ENCODE peak calls at places on chromosomes 5 and 9, in eight cellular contexts. L is IMR-90, S is neural progenitor cell, Z is heart right ventricle, F is RWPE1, W is choroid plexus epithelial cell, P is coronary artery, M is HFFc6. N is an unnamed sample.

GRCh38 chr5:157912621-157913325 is 53.8 kb upstream of the CLINT1 start:
- DNase-seq in L (no peak), S (peak; percentile 42), Z (no peak), F (peak; percentile 44), W (no peak), P (no peak), M (no peak), N (no peak)

GRCh38 chr9:13140843-13141592 is 138.5 kb downstream of the MPDZ start:
- DNase-seq in L (peak; percentile 5), S (no peak), Z (no peak), F (no peak), W (peak; percentile 33), P (no peak), M (no peak), N (no peak)

GRCh38 chr5:150059623-150060022 is 26.7 kb downstream of the CSF1R start:
- DNase-seq in L (no peak), S (no peak), Z (no peak), F (no peak), W (no peak), P (no peak), M (no peak), N (no peak)

GRCh38 chr5:132322266-132322665 is 28.1 kb downstream of the SLC22A4 start:
- DNase-seq in L (no peak), S (peak; percentile 81), Z (no peak), F (no peak), W (no peak), P (no peak), M (no peak), N (no peak)

GRCh38 chr5:131270809-131271208 is 7.0 kb downstream of the CDC42SE2 start:
- DNase-seq in L (peak; percentile 52), S (no peak), Z (no peak), F (peak; percentile 37), W (peak; percentile 19), P (no peak), M (peak; percentile 58), N (no peak)

GRCh38 chr5:124245276-124245675 is 501.2 kb downstream of the ZNF608 start:
- DNase-seq in L (no peak), S (no peak), Z (no peak), F (no peak), W (no peak), P (no peak), M (no peak), N (no peak)

GRCh38 chr9:69324549-69325401 is at the start of gene ENTREP1:
- DNase-seq in L (no peak), S (peak; percentile 70), Z (peak; percentile 77), F (peak; percentile 72), W (peak; percentile 10), P (no peak), M (no peak), N (peak; percentile 87)

GRCh38 chr9:78806492-78807160 is 509.7 kb downstream of the PSAT1 start:
- DNase-seq in L (peak; percentile 17), S (peak; percentile 65), Z (no peak), F (no peak), W (no peak), P (no peak), M (no peak), N (no peak)

GRCh38 chr9:74847478-74848149 is 40.1 kb downstream of the TRPM6 start:
- DNase-seq in L (no peak), S (no peak), Z (no peak), F (no peak), W (no peak), P (no peak), M (no peak), N (no peak)

GRCh38 chr5:128213340-128213739 is 129.8 kb downstream of the SLC12A2 start:
- DNase-seq in L (peak; percentile 77), S (peak; percentile 80), Z (no peak), F (peak; percentile 64), W (peak; percentile 90), P (no peak), M (peak; percentile 68), N (no peak)

GRCh38 chr5:54018438-54018837 is 291.9 kb downstream of the ARL15 start:
- DNase-seq in L (peak; percentile 66), S (peak; percentile 72), Z (no peak), F (no peak), W (no peak), P (no peak), M (no peak), N (no peak)

GRCh38 chr5:170421822-170422221 is 32.7 kb upstream of the KCNMB1 start:
- DNase-seq in L (no peak), S (no peak), Z (no peak), F (no peak), W (no peak), P (no peak), M (no peak), N (no peak)

GRCh38 chr9:29691758-29692407 is 2118.6 kb upstream of the C9orf72 start:
- DNase-seq in L (no peak), S (peak; percentile 79), Z (no peak), F (peak; percentile 19), W (peak; percentile 75), P (no peak), M (peak; percentile 3), N (no peak)

GRCh38 chr5:128736567-128736966 is 198.5 kb upstream of the FBN2 start:
- DNase-seq in L (peak; percentile 6), S (peak; percentile 13), Z (no peak), F (peak; percentile 13), W (peak; percentile 3), P (no peak), M (no peak), N (no peak)

GRCh38 chr5:120463991-120464626 is at the start of gene PRR16:
- DNase-seq in L (peak; percentile 73), S (peak; percentile 89), Z (peak; percentile 69), F (peak; percentile 60), W (peak; percentile 80), P (peak; percentile 75), M (peak; percentile 55), N (peak; percentile 77)

GRCh38 chr5:33223563-33224305 is 217.0 kb upstream of the TARS1 start:
- DNase-seq in L (peak; percentile 15), S (no peak), Z (no peak), F (no peak), W (no peak), P (no peak), M (no peak), N (no peak)

GRCh38 chr5:126600631-126601511 is at the start of gene PHAX:
- DNase-seq in L (peak; percentile 76), S (peak; percentile 92), Z (peak; percentile 85), F (peak; percentile 90), W (peak; percentile 82), P (peak; percentile 81), M (peak; percentile 72), N (peak; percentile 87)

GRCh38 chr5:106727071-106727470 is 943.7 kb downstream of the EFNA5 start:
- DNase-seq in L (no peak), S (no peak), Z (no peak), F (no peak), W (no peak), P (no peak), M (no peak), N (no peak)

GRCh38 chr5:168612123-168612522 is 33.0 kb upstream of the PANK3 start:
- DNase-seq in L (no peak), S (no peak), Z (no peak), F (no peak), W (peak; percentile 16), P (no peak), M (no peak), N (no peak)

GRCh38 chr5:52801329-52801728 is 13.6 kb downstream of the ITGA1 start:
- DNase-seq in L (peak; percentile 46), S (peak; percentile 58), Z (no peak), F (no peak), W (peak; percentile 54), P (no peak), M (no peak), N (no peak)

GRCh38 chr5:85049020-85049419 is 664.3 kb upstream of the EDIL3 start:
- DNase-seq in L (peak; percentile 70), S (peak; percentile 55), Z (no peak), F (no peak), W (peak; percentile 77), P (no peak), M (no peak), N (no peak)
- TF ChIP-seq CTCF in L (peak; percentile 61), S (peak; percentile 60), Z (peak; percentile 45), F (no peak), W (peak; percentile 56), P (no peak), M (peak; percentile 29), N (no peak)

GRCh38 chr5:138579517-138579863 is 4.3 kb upstream of the HSPA9 start:
- DNase-seq in L (no peak), S (no peak), Z (no peak), F (no peak), W (no peak), P (no peak), M (no peak), N (no peak)
- TF ChIP-seq CTCF in L (no peak), S (no peak), Z (no peak), F (peak; percentile 53), W (no peak), P (peak; percentile 4), M (peak; percentile 53), N (no peak)

GRCh38 chr5:141848771-141849370 is 29.3 kb downstream of the PCDH1 start:
- DNase-seq in L (peak; percentile 66), S (no peak), Z (peak; percentile 50), F (peak; percentile 98), W (peak; percentile 44), P (peak; percentile 80), M (peak; percentile 27), N (peak; percentile 40)

GRCh38 chr5:141849371-141850182 is 28.6 kb downstream of the PCDH1 start:
- DNase-seq in L (peak; percentile 51), S (peak; percentile 95), Z (peak; percentile 90), F (peak; percentile 98), W (peak; percentile 76), P (peak; percentile 92), M (peak; percentile 51), N (peak; percentile 83)

GRCh38 chr5:141850786-141851185 is 27.4 kb downstream of the PCDH1 start:
- DNase-seq in L (no peak), S (peak; percentile 36), Z (no peak), F (no peak), W (no peak), P (no peak), M (no peak), N (no peak)

GRCh38 chr5:141851195-141851874 is 26.9 kb downstream of the PCDH1 start:
- DNase-seq in L (no peak), S (no peak), Z (no peak), F (no peak), W (no peak), P (no peak), M (no peak), N (no peak)

GRCh38 chr5:141850183-141850768 is 27.9 kb downstream of the PCDH1 start:
- DNase-seq in L (peak; percentile 17), S (peak; percentile 29), Z (no peak), F (peak; percentile 94), W (peak; percentile 61), P (no peak), M (peak; percentile 13), N (no peak)
- TF ChIP-seq CTCF in L (no peak), S (no peak), Z (no peak), F (no peak), W (no peak), P (no peak), M (no peak), N (no peak)

GRCh38 chr9:136564379-136564988 is 18.6 kb upstream of the NOTCH1 start:
- DNase-seq in L (peak; percentile 71), S (no peak), Z (peak; percentile 73), F (no peak), W (peak; percentile 90), P (no peak), M (peak; percentile 63), N (peak; percentile 78)
- TF ChIP-seq CTCF in L (peak; percentile 22), S (no peak), Z (no peak), F (no peak), W (peak; percentile 32), P (no peak), M (peak; percentile 40), N (no peak)

GRCh38 chr5:22793463-22793862 is 59.7 kb downstream of the CDH12 start:
- DNase-seq in L (no peak), S (no peak), Z (no peak), F (no peak), W (no peak), P (no peak), M (no peak), N (no peak)
- TF ChIP-seq CTCF in L (no peak), S (no peak), Z (no peak), F (no peak), W (no peak), P (no peak), M (no peak), N (no peak)